ENCODE peak calls at places on chromosomes 12 and 14, in five cellular contexts. R, S, G, P and X are unnamed samples.

GRCh38 chr12:23655884-23656283 is 293.6 kb downstream of the SOX5 start:
- DNase-seq in R (no peak), S (no peak), G (no peak), P (no peak), X (peak)

GRCh38 chr12:71780207-71780822 is 25.7 kb downstream of the RAB21 start:
- DNase-seq in R (peak), S (peak), G (no peak), P (no peak), X (peak)

GRCh38 chr14:61399365-61399764 is 78.0 kb downstream of the PRKCH start:
- DNase-seq in R (no peak), S (no peak), G (no peak), P (no peak), X (no peak)

GRCh38 chr14:93013368-93013719 is 90.4 kb downstream of the CHGA start:
- DNase-seq in R (no peak), S (no peak), G (no peak), P (no peak), X (no peak)

GRCh38 chr14:57865450-57866198 is at the start of gene SLC35F4:
- DNase-seq in R (no peak), S (peak), G (peak), P (no peak), X (peak)

GRCh38 chr12:41190360-41190759 is 2.2 kb downstream of the PDZRN4 start:
- DNase-seq in R (no peak), S (no peak), G (no peak), P (no peak), X (peak)

GRCh38 chr12:52698634-52699340 is 4.5 kb downstream of the KRT77 start:
- DNase-seq in R (no peak), S (no peak), G (no peak), P (no peak), X (no peak)

GRCh38 chr12:50955288-50955687 is 2.9 kb downstream of the HIGD1C start:
- DNase-seq in R (no peak), S (no peak), G (no peak), P (no peak), X (no peak)

GRCh38 chr12:9127484-9127883 is 11.8 kb upstream of the A2M start:
- DNase-seq in R (no peak), S (no peak), G (no peak), P (no peak), X (no peak)

GRCh38 chr12:106492893-106493292 is 89.9 kb upstream of the RFX4 start:
- DNase-seq in R (no peak), S (no peak), G (no peak), P (no peak), X (no peak)

GRCh38 chr12:123044351-123044750 is 63.9 kb downstream of the ARL6IP4 start:
- DNase-seq in R (no peak), S (no peak), G (no peak), P (no peak), X (no peak)

GRCh38 chr12:69345742-69346141 is 2.4 kb upstream of the LYZ start:
- DNase-seq in R (no peak), S (peak), G (no peak), P (no peak), X (no peak)

GRCh38 chr12:69345077-69345476 is 3.1 kb upstream of the LYZ start:
- DNase-seq in R (no peak), S (no peak), G (no peak), P (no peak), X (no peak)

GRCh38 chr12:69350777-69351176 is 2.6 kb downstream of the LYZ start:
- DNase-seq in R (no peak), S (no peak), G (no peak), P (no peak), X (no peak)

GRCh38 chr12:69350002-69350626 is 1.9 kb downstream of the LYZ start:
- DNase-seq in R (no peak), S (no peak), G (no peak), P (no peak), X (no peak)

GRCh38 chr12:69348162-69348938 is at the start of gene LYZ:
- DNase-seq in R (no peak), S (no peak), G (no peak), P (no peak), X (no peak)
- TF ChIP-seq POLR2AphosphoS5 in R (no peak), S (no peak), G (no peak), P (no peak), X (no peak)

GRCh38 chr12:57568838-57569237 is 19.0 kb downstream of the KIF5A start:
- DNase-seq in R (no peak), S (no peak), G (no peak), P (no peak), X (no peak)
- TF ChIP-seq MAX in R (no peak), S (no peak), G (no peak), P (no peak), X (no peak)

GRCh38 chr14:22533057-22533704 is 55.8 kb downstream of the DAD1 start:
- DNase-seq in R (no peak), S (no peak), G (no peak), P (no peak), X (no peak)

GRCh38 chr14:22532345-22533056 is 56.5 kb downstream of the DAD1 start:
- DNase-seq in R (no peak), S (no peak), G (no peak), P (no peak), X (no peak)

GRCh38 chr14:22534547-22534946 is 54.5 kb downstream of the DAD1 start:
- DNase-seq in R (no peak), S (no peak), G (no peak), P (no peak), X (no peak)

GRCh38 chr14:22535126-22535525 is 53.9 kb downstream of the DAD1 start:
- DNase-seq in R (no peak), S (no peak), G (no peak), P (no peak), X (no peak)

DNA sequence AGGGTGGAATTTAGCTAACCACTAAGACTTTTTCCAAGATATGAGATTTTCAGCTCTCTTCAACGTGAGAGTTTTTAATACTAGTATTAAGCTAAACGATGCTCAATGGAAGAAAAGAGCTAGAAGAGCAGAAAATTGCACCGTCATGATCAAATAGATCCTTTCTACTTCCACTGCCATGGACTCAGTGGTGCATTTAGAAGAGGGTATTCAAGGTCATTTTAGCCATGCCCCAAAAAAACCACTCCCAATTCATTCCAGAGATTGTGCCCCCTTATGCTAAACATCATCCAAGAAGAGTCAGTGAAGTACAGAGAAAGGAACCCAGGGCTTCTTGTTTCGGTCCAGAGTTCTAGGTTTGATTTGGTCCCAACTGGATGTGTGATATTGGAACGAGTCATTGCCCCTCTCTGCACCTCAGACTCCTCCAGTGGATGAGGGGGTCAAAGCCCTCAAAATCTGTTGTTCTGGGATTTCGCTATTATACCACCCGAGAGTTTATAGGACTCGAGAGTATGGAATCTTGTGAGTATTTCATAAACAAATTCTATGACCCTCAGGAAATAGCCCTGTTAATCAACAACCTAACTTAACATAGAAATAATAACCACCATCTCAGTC is 55.2 kb downstream of the DAD1 start:
- DNase-seq in R (no peak), S (no peak), G (no peak), P (no peak), X (no peak)
- TF ChIP-seq POLR2AphosphoS5 in R (no peak), S (no peak), G (no peak), P (peak), X (no peak)

DNA sequence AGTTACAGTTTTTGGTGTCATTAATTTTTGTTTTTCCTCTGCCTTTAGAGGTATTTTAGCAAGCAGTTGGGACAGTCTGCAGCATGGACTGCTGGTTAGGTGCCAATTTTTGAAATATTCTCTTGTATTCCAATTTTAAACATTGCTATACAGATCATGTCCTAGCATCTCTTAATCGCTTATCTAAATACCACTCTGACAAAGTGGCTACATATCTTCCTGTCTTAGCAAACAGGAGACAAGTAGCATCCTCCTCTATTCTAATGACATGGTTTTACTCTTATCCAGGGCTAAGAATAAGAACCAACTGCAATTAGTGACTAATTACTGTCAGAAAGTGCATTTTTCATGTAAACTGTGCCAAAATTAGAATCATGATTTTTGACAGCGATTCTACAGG is 117.8 kb upstream of the ATP2B1 start:
- DNase-seq in R (no peak), S (no peak), G (no peak), P (no peak), X (no peak)
- TF ChIP-seq MAX in R (no peak), S (no peak), G (no peak), P (no peak), X (no peak)

DNA sequence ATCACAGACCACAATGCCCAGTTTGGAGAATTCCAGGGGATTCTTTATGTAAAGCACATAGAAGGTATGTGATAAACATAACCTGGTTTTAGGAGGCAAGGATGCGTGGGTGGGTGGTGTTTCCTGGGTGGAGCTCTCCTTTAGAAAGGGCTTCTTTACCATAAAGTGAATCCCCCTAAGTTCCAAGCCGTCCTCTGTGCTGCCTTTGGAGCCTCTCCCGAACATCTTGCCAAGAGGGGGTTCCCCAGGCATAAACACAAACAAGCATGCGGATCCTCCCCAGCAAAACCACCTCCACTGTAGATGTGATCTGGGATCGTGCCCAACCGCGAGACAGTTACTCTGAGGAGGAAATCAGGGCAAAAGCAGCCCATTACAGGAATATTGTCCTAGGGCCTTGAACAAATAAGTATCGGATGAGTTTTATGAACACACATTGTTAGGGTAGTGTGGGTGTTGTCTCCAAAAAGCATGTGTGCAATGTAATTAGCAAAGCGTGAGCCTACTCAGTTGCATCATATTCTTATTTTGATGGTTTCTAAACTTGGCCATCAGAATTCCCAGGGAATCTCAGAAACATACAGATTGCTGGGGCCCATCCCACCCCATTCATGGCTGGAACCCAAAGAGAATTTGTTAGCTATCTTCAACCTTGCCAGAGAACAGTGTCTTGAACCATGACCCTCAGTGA is 48.8 kb upstream of the CORO1C start:
- DNase-seq in R (no peak), S (no peak), G (no peak), P (no peak), X (no peak)
- TF ChIP-seq POLR2AphosphoS5 in R (no peak), S (no peak), G (no peak), P (no peak), X (no peak)

GRCh38 chr14:95601650-95602049 is 66.8 kb downstream of the GLRX5 start:
- DNase-seq in R (no peak), S (no peak), G (no peak), P (no peak), X (no peak)

GRCh38 chr14:95597784-95598204 is 62.9 kb downstream of the GLRX5 start:
- DNase-seq in R (no peak), S (no peak), G (peak), P (no peak), X (peak)

DNA sequence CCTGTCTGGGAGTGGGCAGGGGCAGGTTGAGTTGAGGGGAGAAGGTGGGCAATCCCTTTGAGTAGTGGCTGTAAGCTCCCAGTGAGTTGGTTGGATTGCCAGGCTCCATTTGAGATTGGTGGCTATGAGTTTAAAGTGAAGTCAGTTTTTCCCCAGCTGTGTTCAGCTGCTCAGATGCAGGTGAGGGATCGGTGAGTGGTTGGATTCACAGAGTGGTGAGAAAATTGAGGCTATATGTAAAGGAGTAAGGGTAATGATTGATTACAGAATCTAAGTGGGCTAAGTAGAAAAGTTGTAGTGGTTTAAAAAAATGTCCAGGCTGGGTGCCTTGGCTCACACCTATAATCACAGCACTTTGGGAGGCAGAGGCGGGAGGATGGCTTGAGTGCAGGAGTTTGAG is 68.6 kb downstream of the GLRX5 start:
- DNase-seq in R (no peak), S (no peak), G (no peak), P (no peak), X (no peak)
- TF ChIP-seq MAX in R (no peak), S (no peak), G (no peak), P (no peak), X (no peak)

DNA sequence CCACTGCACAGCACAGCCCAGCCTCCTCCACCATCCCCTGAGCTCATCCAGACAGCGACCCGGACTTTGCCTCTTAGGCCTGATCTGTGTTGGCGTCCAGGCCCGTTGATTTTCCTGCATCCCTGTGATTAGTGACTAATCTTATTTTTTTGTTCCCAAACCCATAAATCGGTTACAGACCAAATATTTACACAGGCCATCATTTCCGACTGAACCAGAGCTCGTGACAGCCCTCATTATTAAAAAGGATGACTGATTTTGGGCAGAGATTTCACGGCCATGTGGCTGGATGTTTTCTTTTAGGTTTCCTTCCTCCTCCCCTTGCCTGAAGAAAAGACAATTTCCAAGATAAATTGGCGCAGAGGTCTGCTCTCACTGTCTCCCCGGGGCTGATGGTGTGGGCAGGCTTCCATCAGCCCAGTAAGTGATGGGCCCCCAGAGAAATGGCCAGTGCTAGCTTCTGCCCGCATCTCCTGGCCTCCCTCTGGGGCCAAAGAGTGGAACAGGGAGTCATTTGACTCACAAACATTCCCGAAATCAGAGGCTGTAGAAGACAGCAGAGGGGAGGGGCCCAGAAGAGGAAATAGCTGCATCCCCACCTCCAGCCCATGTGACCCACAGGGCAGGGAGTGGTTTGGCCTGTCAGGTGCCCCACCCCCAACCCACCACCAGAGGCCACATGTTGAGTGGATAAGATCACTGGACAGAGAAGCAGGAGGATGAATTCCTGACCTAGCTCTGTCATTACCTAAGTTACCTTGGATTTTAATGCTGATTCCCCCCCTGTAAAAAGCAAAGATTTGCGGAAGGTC is 283.5 kb downstream of the KSR2 start:
- DNase-seq in R (no peak), S (peak), G (peak), P (no peak), X (peak)
- TF ChIP-seq POLR2AphosphoS5 in R (no peak), S (no peak), G (no peak), P (no peak), X (peak)